ENCODE peak calls at places on chromosomes 3 and 15, in seven cellular contexts. A is ACHN; P is substantia nigra; K is gastrocnemius medialis; O is nephron progenitor cell; E is choroid plexus epithelial cell; U is stimulated activated CD4-positive, alpha-beta T cell treated with anti-CD3 and anti-CD28 coated beads, Interleukin-2, amount 100 ng/mL, for 48 hours. V is an unnamed sample.

GRCh38 chr3:184942735-184943134 is 130.8 kb downstream of the VPS8 start:
- DNase-seq in P (no peak), O (no peak), E (no peak), U (no peak), K (no peak), A (no peak), V (no peak)

GRCh38 chr15:68631621-68632051 is 52.8 kb downstream of the CORO2B start:
- DNase-seq in O (no peak), K (no peak), E (no peak), A (no peak), U (no peak), P (no peak), V (no peak)

GRCh38 chr15:57680021-57680420 is 26.5 kb upstream of the POLR2M start:
- DNase-seq in K (no peak), U (no peak), A (peak), O (no peak), P (no peak), E (peak), V (no peak)

GRCh38 chr15:90388462-90389182 is 580 bp downstream of the IQGAP1 start:
- DNase-seq in U (peak), P (peak), K (peak), A (peak), O (peak), E (peak), V (no peak)

GRCh38 chr15:58684036-58684700 is 65.3 kb downstream of the ADAM10 start:
- DNase-seq in E (no peak), A (no peak), P (no peak), O (no peak), U (no peak), K (no peak), V (no peak)

GRCh38 chr15:69498987-69499386 is 46.4 kb downstream of the RPLP1 start:
- DNase-seq in U (no peak), K (no peak), A (no peak), P (no peak), O (no peak), E (no peak), V (no peak)

GRCh38 chr3:23668430-23668904 is 137.3 kb upstream of the UBE2E1 start:
- DNase-seq in K (no peak), P (no peak), E (peak), U (no peak), A (peak), O (no peak), V (no peak)

GRCh38 chr15:31852933-31853332 is 177.4 kb upstream of the CHRNA7 start:
- DNase-seq in A (no peak), P (no peak), E (no peak), U (no peak), O (no peak), K (no peak), V (no peak)

GRCh38 chr3:158845748-158846350 is 44.0 kb downstream of the MFSD1 start:
- DNase-seq in K (no peak), A (peak), O (peak), E (peak), P (no peak), U (peak), V (no peak)

GRCh38 chr15:97036301-97036700 is 705.8 kb downstream of the NR2F2 start:
- DNase-seq in K (no peak), E (peak), O (no peak), U (no peak), A (no peak), P (no peak), V (no peak)